ENCODE peak calls at places on chromosomes 4 and X, in ten cellular contexts. S is stimulated activated CD4-positive, alpha-beta T cell treated with anti-CD3 and anti-CD28 coated beads, Interleukin-4, amount 100 ng/mL, for 48 hours; G is stomach; W is stimulated activated CD8-positive, alpha-beta memory T cell treated with anti-CD3 and anti-CD28 coated beads, Interleukin-2, amount 100 ng/mL, for 48 hours; Q is CD8-positive, alpha-beta T cell; O is activated T-helper 1 cell treated with anti-CD3 and anti-CD28 coated beads, Interleukin-2, amount 50 U/mL, for 16 hours; H is hepatic stellate cell; R is anterior cingulate cortex; D is HFF-Myc; Y is amniotic stem cell. N is an unnamed sample.

GRCh38 chr4:660401-660800 is 13.7 kb downstream of the ATP5ME start:
- DNase-seq in S (no peak), G (no peak), W (no peak), Q (no peak), O (no peak), H (no peak), R (no peak), D (no peak), Y (no peak), N (no peak)

GRCh38 chr4:10384974-10385373 is 72.3 kb downstream of the ZNF518B start:
- DNase-seq in S (no peak), G (no peak), W (no peak), Q (no peak), O (no peak), H (no peak), R (no peak), D (no peak), Y (no peak), N (no peak)

GRCh38 chr4:7362862-7363430 is 71.8 kb downstream of the PSAPL1 start:
- DNase-seq in S (no peak), G (no peak), W (no peak), Q (no peak), O (no peak), H (no peak), R (no peak), D (no peak), Y (no peak), N (no peak)

GRCh38 chrX:30653415-30654131 is at the start of gene GK:
- DNase-seq in S (no peak), G (no peak), W (no peak), Q (no peak), O (no peak), H (no peak), R (peak), D (no peak), Y (no peak), N (no peak)

GRCh38 chr4:69098470-69098869 is 2.2 kb downstream of the UGT2B7 start:
- DNase-seq in S (no peak), G (peak), W (no peak), Q (no peak), O (no peak), H (no peak), R (no peak), D (no peak), Y (no peak), N (no peak)

GRCh38 chr4:149751174-149751573 is 64.5 kb downstream of the IQCM start:
- DNase-seq in S (no peak), G (no peak), W (no peak), Q (no peak), O (no peak), H (no peak), R (no peak), D (no peak), Y (no peak), N (no peak)

GRCh38 chr4:26424143-26424542 is 66.1 kb downstream of the CCKAR start:
- DNase-seq in S (no peak), G (no peak), W (no peak), Q (no peak), O (no peak), H (no peak), R (no peak), D (no peak), Y (no peak), N (no peak)

GRCh38 chr4:56937262-56937661 is 29.6 kb downstream of the REST start:
- DNase-seq in S (no peak), G (no peak), W (no peak), Q (peak), O (no peak), H (peak), R (no peak), D (peak), Y (peak), N (no peak)

GRCh38 chrX:14641681-14642655 is 112.6 kb downstream of the GLRA2 start:
- DNase-seq in S (no peak), G (no peak), W (no peak), Q (no peak), O (no peak), H (no peak), R (no peak), D (no peak), Y (no peak), N (no peak)

GRCh38 chrX:15834827-15835595 is 19.6 kb downstream of the AP1S2 start:
- DNase-seq in S (no peak), G (no peak), W (no peak), Q (no peak), O (no peak), H (no peak), R (no peak), D (no peak), Y (no peak), N (no peak)

GRCh38 chr4:155552180-155552579 is 114.5 kb upstream of the GUCY1A1 start:
- DNase-seq in S (no peak), G (no peak), W (no peak), Q (no peak), O (no peak), H (no peak), R (no peak), D (no peak), Y (no peak), N (no peak)

GRCh38 chr4:169009281-169010124 is 552 bp downstream of the CBR4 start:
- DNase-seq in S (peak), G (peak), W (peak), Q (peak), O (peak), H (peak), R (peak), D (no peak), Y (no peak), N (peak)

GRCh38 chrX:259692-260355 is 21.4 kb upstream of the PLCXD1 start:
- DNase-seq in S (no peak), G (peak), W (no peak), Q (no peak), O (no peak), H (no peak), R (no peak), D (no peak), Y (no peak), N (no peak)

N was measured in lung.